ENCODE peak calls at places on chromosomes 7 and 10, in nine cellular contexts. H, W, S, Z, A, F, C, U and L are unnamed samples.

GRCh38 chr10:2037966-2038493 is 300.7 kb upstream of the ADARB2 start:
- DNase-seq in F (no peak), S (no peak), H (no peak), C (no peak), U (no peak), A (peak), Z (peak), W (peak), L (no peak)

GRCh38 chr7:95246935-95247370 is 77.4 kb downstream of the PON1 start:
- DNase-seq in W (peak), U (peak), F (no peak), H (no peak), S (peak), C (no peak), A (peak), Z (peak), L (peak)

GRCh38 chr7:136389933-136390332 is 412.8 kb upstream of the MTPN start:
- DNase-seq in W (no peak), Z (no peak), H (no peak), C (no peak), A (no peak), U (no peak), S (no peak), F (no peak), L (peak)

GRCh38 chr10:33993917-33994316 is 659.5 kb upstream of the NRP1 start:
- DNase-seq in Z (no peak), U (no peak), S (no peak), F (no peak), A (no peak), H (no peak), W (no peak), C (no peak), L (no peak)

GRCh38 chr10:78863121-78863520 is 205.6 kb upstream of the ZMIZ1 start:
- DNase-seq in H (no peak), A (no peak), F (no peak), C (no peak), Z (no peak), S (no peak), W (no peak), U (no peak), L (no peak)

GRCh38 chr7:45691155-45691656 is 117.0 kb downstream of the ADCY1 start:
- DNase-seq in W (no peak), F (no peak), C (no peak), H (no peak), Z (no peak), A (no peak), S (no peak), U (no peak), L (no peak)

GRCh38 chr7:137669706-137670105 is 177.1 kb downstream of the DGKI start:
- DNase-seq in F (no peak), Z (no peak), A (no peak), U (no peak), H (no peak), C (no peak), W (peak), S (no peak), L (no peak)

GRCh38 chr10:847868-848267 is 83.6 kb downstream of the LARP4B start:
- DNase-seq in F (no peak), W (no peak), A (no peak), Z (no peak), U (no peak), S (no peak), C (no peak), H (no peak), L (no peak)

GRCh38 chr10:113059001-113059780 is 109.1 kb downstream of the TCF7L2 start:
- DNase-seq in A (no peak), S (no peak), Z (peak), W (no peak), F (no peak), U (peak), H (no peak), C (no peak), L (peak)

GRCh38 chr7:43113622-43114450 is 1.4 kb downstream of the HECW1 start:
- DNase-seq in W (peak), A (no peak), Z (no peak), F (no peak), S (no peak), U (peak), H (no peak), C (no peak), L (no peak)

GRCh38 chr7:66426332-66426731 is 202.3 kb upstream of the KCTD7 start:
- DNase-seq in F (no peak), S (no peak), U (no peak), H (no peak), W (no peak), Z (no peak), A (no peak), C (no peak), L (no peak)

GRCh38 chr7:134513169-134513752 is 14.1 kb upstream of the AKR1B10 start:
- DNase-seq in F (no peak), U (no peak), A (peak), S (no peak), Z (peak), W (peak), C (no peak), H (no peak), L (peak)

GRCh38 chr10:29266641-29267040 is 22.2 kb upstream of the LYZL1 start:
- DNase-seq in S (no peak), U (peak), F (no peak), Z (no peak), H (no peak), A (no peak), W (no peak), C (no peak), L (no peak)

GRCh38 chr10:76282122-76283030 is 851.0 kb downstream of the LRMDA start:
- DNase-seq in W (no peak), U (no peak), H (no peak), C (no peak), S (no peak), A (no peak), Z (no peak), F (no peak), L (no peak)

GRCh38 chr7:122550545-122550944 is 148.4 kb downstream of the RNF133 start:
- DNase-seq in A (no peak), C (no peak), S (no peak), W (no peak), F (no peak), U (no peak), Z (no peak), H (no peak), L (peak)

GRCh38 chr7:127943541-127944521 is 87.4 kb downstream of the LRRC4 start:
- DNase-seq in Z (no peak), S (no peak), C (no peak), U (peak), H (no peak), A (no peak), F (no peak), W (no peak), L (no peak)

GRCh38 chr7:100894860-100895700 is 608 bp downstream of the ACHE start:
- DNase-seq in A (no peak), W (peak), H (peak), S (no peak), C (peak), F (peak), U (peak), Z (peak), L (no peak)

GRCh38 chr7:104627516-104627915 is 299.1 kb downstream of the LHFPL3 start:
- DNase-seq in Z (no peak), A (peak), W (peak), F (no peak), H (no peak), C (no peak), S (no peak), U (no peak), L (peak)